ENCODE peak calls at places on chromosomes 2 and 18, in six cellular contexts. T is Right ventricle myocardium inferior, V is M059J, D is GM12892, Y is left cardiac atrium, O is GM10248. I is an unnamed sample.

GRCh38 chr2:158702740-158703139 is 92.4 kb upstream of the DAPL1 start:
- DNase-seq in T (no peak), V (no peak), D (no peak), Y (no peak), O (no peak), I (no peak)

GRCh38 chr18:67379991-67380390 is 136.5 kb downstream of the DSEL start:
- DNase-seq in T (no peak), V (no peak), D (no peak), Y (no peak), O (no peak), I (no peak)

GRCh38 chr2:216492951-216493685 is 5.5 kb upstream of the RPL37A start:
- DNase-seq in T (no peak), V (peak), D (no peak), Y (no peak), O (no peak), I (peak)

GRCh38 chr2:219350215-219350937 is 17.8 kb upstream of the RESP18 start:
- DNase-seq in T (no peak), V (peak), D (no peak), Y (no peak), O (no peak), I (no peak)

GRCh38 chr18:33805592-33805991 is 227.6 kb downstream of the ASXL3 start:
- DNase-seq in T (no peak), V (no peak), D (no peak), Y (no peak), O (no peak), I (no peak)

GRCh38 chr18:50507120-50507590 is 52.7 kb upstream of the MAPK4 start:
- DNase-seq in T (no peak), V (peak), D (no peak), Y (peak), O (peak), I (peak)

GRCh38 chr2:205288681-205289080 is 393.6 kb upstream of the NRP2 start:
- DNase-seq in T (no peak), V (no peak), D (no peak), Y (no peak), O (no peak), I (no peak)

GRCh38 chr18:77096031-77096371 is 36.6 kb downstream of the MBP start:
- DNase-seq in T (no peak), V (no peak), D (no peak), Y (no peak), O (no peak), I (no peak)

GRCh38 chr2:207768168-207768890 is 1.4 kb downstream of the FZD5 start:
- DNase-seq in T (peak), V (no peak), D (peak), Y (peak), O (peak), I (peak)

GRCh38 chr2:164700390-164700789 is 79.1 kb upstream of the GRB14 start:
- DNase-seq in T (no peak), V (no peak), D (no peak), Y (no peak), O (no peak), I (no peak)

GRCh38 chr2:54572636-54573531 is 116.8 kb downstream of the SPTBN1 start:
- DNase-seq in T (no peak), V (peak), D (no peak), Y (no peak), O (no peak), I (peak)

GRCh38 chr2:75130171-75130570 is 69.1 kb downstream of the TACR1 start:
- DNase-seq in T (no peak), V (peak), D (no peak), Y (no peak), O (no peak), I (no peak)

GRCh38 chr2:213067888-213068287 is 83.5 kb downstream of the IKZF2 start:
- DNase-seq in T (no peak), V (peak), D (no peak), Y (no peak), O (no peak), I (peak)

GRCh38 chr18:28284132-28284531 is 107.2 kb upstream of the CDH2 start:
- DNase-seq in T (no peak), V (peak), D (no peak), Y (no peak), O (no peak), I (peak)

GRCh38 chr2:8752385-8752784 is 70.5 kb downstream of the ID2 start:
- DNase-seq in T (no peak), V (no peak), D (no peak), Y (no peak), O (no peak), I (no peak)

GRCh38 chr2:29923110-29923721 is 1.8 kb upstream of the ALK start:
- DNase-seq in T (no peak), V (peak), D (no peak), Y (peak), O (peak), I (peak)

GRCh38 chr2:229443869-229444268 is 172.8 kb upstream of the PID1 start:
- DNase-seq in T (no peak), V (no peak), D (no peak), Y (no peak), O (no peak), I (no peak)

GRCh38 chr2:127358971-127359370 is 28.8 kb downstream of the MAP3K2 start:
- DNase-seq in T (no peak), V (no peak), D (no peak), Y (no peak), O (no peak), I (no peak)

GRCh38 chr2:28166956-28167355 is 225.7 kb upstream of the FOSL2 start:
- DNase-seq in T (no peak), V (no peak), D (no peak), Y (no peak), O (no peak), I (peak)

GRCh38 chr18:59273936-59274928 is 978 bp upstream of the RAX start:
- DNase-seq in T (no peak), V (no peak), D (no peak), Y (no peak), O (no peak), I (no peak)

GRCh38 chr2:130756721-130757195 is 1.4 kb downstream of the AMER3 start:
- DNase-seq in T (no peak), V (no peak), D (no peak), Y (no peak), O (no peak), I (no peak)

I was measured in epithelial cell of esophagus.